ENCODE peak calls at places on chromosome X, in four cellular contexts. One of them, this sample, is unnamed.

GRCh38 chrX:112734250-112734649 is 54.5 kb upstream of the LHFPL1 start:
- DNase-seq in lower lobe of right lung: no peak
- DNase-seq in stimulated activated CD4-positive, alpha-beta T cell treated with anti-CD3 and anti-CD28 coated beads, Interleukin-2, amount 100 ng/mL, for 24 hours: no peak
- DNase-seq in NCI-H774: no peak
- DNase-seq in this sample: no peak

GRCh38 chrX:49266536-49267445 is 2.3 kb upstream of the FOXP3 start:
- DNase-seq in lower lobe of right lung: no peak
- DNase-seq in stimulated activated CD4-positive, alpha-beta T cell treated with anti-CD3 and anti-CD28 coated beads, Interleukin-2, amount 100 ng/mL, for 24 hours: no peak
- DNase-seq in NCI-H774: no peak
- DNase-seq in this sample: no peak

GRCh38 chrX:21373637-21374162 is 518 bp upstream of the CNKSR2 start:
- DNase-seq in lower lobe of right lung: no peak
- DNase-seq in stimulated activated CD4-positive, alpha-beta T cell treated with anti-CD3 and anti-CD28 coated beads, Interleukin-2, amount 100 ng/mL, for 24 hours: peak
- DNase-seq in NCI-H774: peak
- DNase-seq in this sample: peak

GRCh38 chrX:148940411-148940996 is 440.1 kb downstream of the AFF2 start:
- DNase-seq in lower lobe of right lung: no peak
- DNase-seq in stimulated activated CD4-positive, alpha-beta T cell treated with anti-CD3 and anti-CD28 coated beads, Interleukin-2, amount 100 ng/mL, for 24 hours: no peak
- DNase-seq in NCI-H774: no peak
- DNase-seq in this sample: no peak

GRCh38 chrX:124028177-124028576 is 66.7 kb downstream of the STAG2 start:
- DNase-seq in lower lobe of right lung: no peak
- DNase-seq in stimulated activated CD4-positive, alpha-beta T cell treated with anti-CD3 and anti-CD28 coated beads, Interleukin-2, amount 100 ng/mL, for 24 hours: no peak
- DNase-seq in NCI-H774: no peak
- DNase-seq in this sample: no peak

GRCh38 chrX:96684339-96685204 is at the start of gene DIAPH2:
- DNase-seq in lower lobe of right lung: peak
- DNase-seq in stimulated activated CD4-positive, alpha-beta T cell treated with anti-CD3 and anti-CD28 coated beads, Interleukin-2, amount 100 ng/mL, for 24 hours: peak
- DNase-seq in NCI-H774: peak
- DNase-seq in this sample: peak

GRCh38 chrX:48864210-48864609 is 28.8 kb upstream of the PCSK1N start:
- DNase-seq in lower lobe of right lung: no peak
- DNase-seq in stimulated activated CD4-positive, alpha-beta T cell treated with anti-CD3 and anti-CD28 coated beads, Interleukin-2, amount 100 ng/mL, for 24 hours: no peak
- DNase-seq in NCI-H774: no peak
- DNase-seq in this sample: no peak

GRCh38 chrX:103151799-103152198 is 58.9 kb upstream of the NXF3 start:
- DNase-seq in lower lobe of right lung: no peak
- DNase-seq in stimulated activated CD4-positive, alpha-beta T cell treated with anti-CD3 and anti-CD28 coated beads, Interleukin-2, amount 100 ng/mL, for 24 hours: no peak
- DNase-seq in NCI-H774: no peak
- DNase-seq in this sample: no peak

GRCh38 chrX:132631579-132632232 is 142.9 kb upstream of the MBNL3 start:
- DNase-seq in lower lobe of right lung: no peak
- DNase-seq in stimulated activated CD4-positive, alpha-beta T cell treated with anti-CD3 and anti-CD28 coated beads, Interleukin-2, amount 100 ng/mL, for 24 hours: no peak
- DNase-seq in NCI-H774: peak
- DNase-seq in this sample: no peak

This sample was measured in mucosa of descending colon.